ENCODE peak calls at places on chromosome 7, in eight cellular contexts. V is NAMALWA, Y is HFF-Myc, Z is T follicular helper cell, P is mesendoderm, R is hippocampal formation, I is GM04504, Q is fibroblast of the aortic adventitia. C is an unnamed sample.

GRCh38 chr7:94052398-94053180 is 48.4 kb upstream of the BET1 start:
- DNase-seq in Z (no peak), Y (no peak), V (peak), R (no peak), P (no peak), I (no peak), Q (no peak), C (no peak)

GRCh38 chr7:157502701-157503111 is 165.9 kb downstream of the DNAJB6 start:
- DNase-seq in R (no peak), Z (peak), P (no peak), Q (no peak), V (no peak), I (no peak), Y (no peak), C (no peak)

GRCh38 chr7:131501930-131502685 is 54.3 kb downstream of the PODXL start:
- DNase-seq in P (no peak), I (no peak), Q (no peak), V (no peak), Z (no peak), R (no peak), Y (no peak), C (no peak)

GRCh38 chr7:620052-620451 is 100.4 kb upstream of the PDGFA start:
- DNase-seq in Z (no peak), Q (peak), R (no peak), Y (no peak), I (peak), V (no peak), P (peak), C (no peak)

GRCh38 chr7:75905785-75906604 is 9.0 kb upstream of the POR start:
- DNase-seq in Z (no peak), Q (peak), P (peak), R (peak), Y (no peak), V (peak), I (peak), C (no peak)

GRCh38 chr7:64881461-64882287 is 21.4 kb upstream of the ZNF273 start:
- DNase-seq in P (no peak), I (no peak), Q (no peak), Y (no peak), V (no peak), Z (no peak), R (no peak), C (no peak)

GRCh38 chr7:44729949-44730590 is 18.6 kb upstream of the ZMIZ2 start:
- DNase-seq in V (no peak), Q (no peak), P (no peak), Y (no peak), Z (no peak), R (no peak), I (no peak), C (no peak)

GRCh38 chr7:25124485-25125136 is 449 bp downstream of the CYCS start:
- DNase-seq in Q (peak), R (no peak), P (peak), V (no peak), I (peak), Z (peak), Y (no peak), C (peak)

GRCh38 chr7:34750636-34751035 is 92.6 kb downstream of the NPSR1 start:
- DNase-seq in Q (no peak), I (no peak), P (no peak), V (no peak), Y (no peak), Z (no peak), R (no peak), C (no peak)

GRCh38 chr7:123747620-123748141 is 1.1 kb downstream of the WASL start:
- DNase-seq in V (no peak), I (peak), P (peak), Z (peak), Y (peak), Q (peak), R (peak), C (peak)

GRCh38 chr7:142808802-142809583 is 38.2 kb downstream of the PRSS2 start:
- DNase-seq in V (peak), Y (no peak), Q (no peak), I (no peak), Z (peak), R (no peak), P (no peak), C (peak)

GRCh38 chr7:2017483-2017891 is 215.3 kb downstream of the MAD1L1 start:
- DNase-seq in P (no peak), Y (no peak), V (no peak), I (no peak), Q (no peak), R (no peak), Z (no peak), C (no peak)

GRCh38 chr7:680411-681127 is 45.9 kb upstream of the DNAAF5 start:
- DNase-seq in I (no peak), Q (no peak), R (no peak), Z (no peak), V (no peak), P (no peak), Y (no peak), C (no peak)

GRCh38 chr7:707296-708000 is 19.1 kb upstream of the DNAAF5 start:
- DNase-seq in V (no peak), I (no peak), Y (no peak), Q (no peak), R (no peak), Z (no peak), P (no peak), C (no peak)

GRCh38 chr7:57375783-57376182 is 74.2 kb upstream of the ZNF716 start:
- DNase-seq in V (no peak), P (no peak), Y (no peak), R (no peak), Q (no peak), Z (no peak), I (no peak), C (no peak)

GRCh38 chr7:85041599-85042216 is 145.1 kb downstream of the SEMA3D start:
- DNase-seq in Z (no peak), R (peak), Y (peak), V (peak), I (peak), P (peak), Q (peak), C (peak)

GRCh38 chr7:94276797-94277196 is 117.9 kb upstream of the COL1A2 start:
- DNase-seq in V (peak), P (peak), Q (peak), I (no peak), R (no peak), Y (peak), Z (no peak), C (peak)

GRCh38 chr7:37198906-37199485 is 249.7 kb downstream of the ELMO1 start:
- DNase-seq in P (peak), Z (peak), R (peak), I (peak), V (peak), Q (peak), Y (no peak), C (peak)

GRCh38 chr7:104096683-104097082 is 107.2 kb upstream of the RELN start:
- DNase-seq in R (no peak), Z (no peak), P (peak), I (no peak), Y (no peak), Q (peak), V (peak), C (peak)

GRCh38 chr7:122520961-122521555 is 177.9 kb downstream of the RNF133 start:
- DNase-seq in Q (no peak), P (peak), Y (no peak), V (no peak), I (no peak), Z (no peak), R (no peak), C (no peak)

GRCh38 chr7:117800406-117800805 is 72.8 kb downstream of the CTTNBP2 start:
- DNase-seq in I (no peak), P (no peak), Z (no peak), Q (no peak), R (no peak), Y (no peak), V (no peak), C (no peak)

GRCh38 chr7:30159698-30160143 is 24.9 kb downstream of the MTURN start:
- DNase-seq in Y (no peak), Z (no peak), Q (no peak), R (peak), P (peak), V (peak), I (no peak), C (peak)

GRCh38 chr7:22781230-22781711 is 41.4 kb downstream of the TOMM7 start:
- DNase-seq in R (no peak), I (peak), Z (no peak), Y (no peak), Q (peak), P (peak), V (no peak), C (no peak)

GRCh38 chr7:21717323-21717722 is 174.5 kb downstream of the DNAH11 start:
- DNase-seq in Y (no peak), P (no peak), I (no peak), Z (no peak), Q (no peak), R (no peak), V (no peak), C (no peak)

GRCh38 chr7:16271355-16271754 is 150.0 kb downstream of the CRPPA start:
- DNase-seq in V (no peak), P (peak), Z (no peak), R (no peak), Q (no peak), I (no peak), Y (no peak), C (no peak)

GRCh38 chr7:141511370-141512335 is 39.6 kb upstream of the AGK start:
- DNase-seq in V (no peak), Z (no peak), Q (no peak), I (no peak), R (no peak), P (peak), Y (peak), C (no peak)

GRCh38 chr7:141014091-141014490 is 661 bp downstream of the MRPS33 start:
- DNase-seq in I (no peak), Q (no peak), P (no peak), V (no peak), R (no peak), Y (no peak), Z (no peak), C (peak)

GRCh38 chr7:46015107-46015868 is 94.2 kb upstream of the IGFBP3 start:
- DNase-seq in Z (no peak), R (no peak), V (peak), Y (no peak), P (peak), Q (no peak), I (no peak), C (no peak)

GRCh38 chr7:54541941-54542618 is at the start of gene VSTM2A:
- DNase-seq in Z (no peak), R (no peak), P (peak), I (no peak), Q (no peak), Y (no peak), V (no peak), C (no peak)

GRCh38 chr7:4694653-4695335 is 12.7 kb downstream of the FOXK1 start:
- DNase-seq in V (no peak), P (no peak), R (no peak), Q (peak), Y (no peak), Z (no peak), I (no peak), C (no peak)